ENCODE peak calls at places on chromosomes 16 and 17, in four cellular contexts. I is body of pancreas, P is sigmoid colon, L is transverse colon. K is an unnamed sample.

GRCh38 chr17:15651001-15651582 is 31.6 kb upstream of the FBXW10B start:
- DNase-seq in I (no peak), P (peak; percentile 69), L (peak; percentile 17), K (no peak)

GRCh38 chr17:35460354-35460851 is 11.8 kb upstream of the SLFN13 start:
- DNase-seq in I (peak; percentile 87), P (no peak), L (peak; percentile 87), K (peak; percentile 48)

GRCh38 chr17:34578656-34579016 is 746 bp upstream of the TMEM132E start:
- DNase-seq in I (no peak), P (no peak), L (no peak), K (no peak)

GRCh38 chr16:10078541-10078949 is 103.7 kb downstream of the GRIN2A start:
- DNase-seq in I (peak; percentile 7), P (no peak), L (no peak), K (no peak)

GRCh38 chr17:8757189-8757588 is 1.2 kb downstream of the SPDYE4 start:
- DNase-seq in I (no peak), P (no peak), L (no peak), K (no peak)

GRCh38 chr16:80092686-80093085 is 448.1 kb upstream of the DYNLRB2 start:
- DNase-seq in I (no peak), P (no peak), L (no peak), K (no peak)

GRCh38 chr17:65123757-65124675 is 13.2 kb upstream of the RGS9 start:
- DNase-seq in I (no peak), P (no peak), L (peak; percentile 27), K (no peak)

GRCh38 chr17:50903604-50904521 is 37.7 kb upstream of the TOB1 start:
- DNase-seq in I (no peak), P (no peak), L (no peak), K (no peak)

GRCh38 chr17:12089809-12090384 is 69.2 kb downstream of the MAP2K4 start:
- DNase-seq in I (no peak), P (no peak), L (no peak), K (no peak)

DNA sequence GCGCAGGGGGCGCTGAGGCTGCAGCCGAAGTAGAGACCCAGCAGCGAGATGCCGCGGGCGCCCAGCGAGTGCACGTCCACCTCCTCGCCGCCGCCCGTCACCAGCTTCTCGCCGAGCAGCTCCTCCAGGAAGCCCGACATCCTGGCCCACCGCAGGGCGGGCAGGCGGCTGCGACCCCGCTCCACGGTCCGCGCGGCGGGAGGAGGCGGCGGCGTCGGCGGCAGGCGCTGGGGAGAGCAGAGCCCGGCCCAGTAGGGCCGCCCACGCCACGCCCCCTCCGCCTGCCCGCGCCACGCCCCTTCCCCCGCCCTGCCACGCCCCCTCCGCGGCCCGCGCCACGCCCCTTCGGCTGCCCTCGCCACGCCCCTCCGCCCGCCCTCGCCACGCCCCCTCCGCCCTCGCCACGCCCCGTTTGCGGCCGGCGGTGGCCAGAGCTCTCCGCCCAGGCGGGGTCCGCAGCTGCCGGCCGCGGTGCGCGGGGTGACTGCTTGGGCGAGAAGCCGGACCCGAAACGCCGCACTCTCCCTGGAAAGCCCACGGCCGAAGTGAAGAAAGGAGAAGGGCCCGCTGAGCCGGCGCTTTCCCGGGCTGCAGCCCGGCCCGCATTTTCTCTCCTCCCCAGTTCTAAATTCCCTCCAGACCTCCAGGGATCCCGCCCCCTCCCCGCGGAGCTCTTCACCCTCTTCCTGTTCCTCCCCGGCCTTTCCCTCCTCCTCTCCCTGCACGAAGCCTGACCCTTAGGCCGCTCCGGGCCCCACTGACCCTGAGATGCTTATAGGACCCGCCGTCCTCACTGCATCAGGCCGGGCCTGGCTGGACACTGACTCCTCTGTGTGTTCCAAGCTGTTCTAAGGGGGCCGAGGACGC is at the start of gene NXN:
- DNase-seq in I (peak; percentile 90), P (peak; percentile 94), L (peak; percentile 92), K (peak; percentile 94)
- TF ChIP-seq POLR2A in I (peak; percentile 63), P (peak; percentile 50), L (peak; percentile 27), K (peak; percentile 58)

GRCh38 chr17:74807376-74807775 is 31.2 kb upstream of the NAT9 start:
- DNase-seq in I (no peak), P (no peak), L (no peak), K (no peak)

GRCh38 chr17:74804683-74805082 is 28.5 kb upstream of the NAT9 start:
- DNase-seq in I (no peak), P (no peak), L (no peak), K (no peak)

GRCh38 chr17:74806334-74806733 is 30.2 kb upstream of the NAT9 start:
- DNase-seq in I (no peak), P (no peak), L (no peak), K (no peak)

GRCh38 chr17:74803971-74804370 is 27.8 kb upstream of the NAT9 start:
- DNase-seq in I (no peak), P (no peak), L (no peak), K (no peak)

DNA sequence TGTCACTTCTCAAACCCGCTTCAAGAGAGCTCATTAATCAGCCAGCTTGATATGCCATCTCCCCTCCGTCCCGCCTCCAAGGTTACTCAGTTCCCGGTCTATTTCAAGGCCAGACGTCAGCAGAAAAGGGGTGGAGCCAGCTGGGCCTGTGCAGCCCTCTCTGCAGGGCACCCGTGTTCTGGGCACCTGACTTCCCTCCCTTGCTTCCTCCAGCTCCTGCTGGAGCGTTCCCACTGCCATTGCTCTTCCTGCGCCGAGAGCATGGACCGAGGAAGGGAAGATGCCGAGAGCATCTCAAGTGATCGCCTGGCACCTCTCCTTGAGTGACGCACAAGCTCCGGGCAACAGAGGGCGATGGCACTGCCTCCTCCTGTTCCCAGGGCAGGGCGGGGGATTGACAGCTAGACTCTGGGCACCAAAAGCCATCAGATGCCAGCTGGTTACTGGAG is 29.4 kb upstream of the NAT9 start:
- DNase-seq in I (no peak), P (no peak), L (no peak), K (no peak)
- TF ChIP-seq POLR2A in I (no peak), P (no peak), L (no peak), K (no peak)

GRCh38 chr17:3889613-3890012 is 3.2 kb downstream of the CAMKK1 start:
- DNase-seq in I (no peak), P (no peak), L (no peak), K (no peak)

GRCh38 chr17:3888343-3889171 is 4.3 kb downstream of the CAMKK1 start:
- DNase-seq in I (peak; percentile 62), P (peak; percentile 97), L (peak; percentile 85), K (no peak)

GRCh38 chr17:3886776-3887175 is 6.1 kb downstream of the CAMKK1 start:
- DNase-seq in I (no peak), P (no peak), L (no peak), K (no peak)

GRCh38 chr17:3887394-3887793 is 5.5 kb downstream of the CAMKK1 start:
- DNase-seq in I (no peak), P (no peak), L (no peak), K (no peak)

DNA sequence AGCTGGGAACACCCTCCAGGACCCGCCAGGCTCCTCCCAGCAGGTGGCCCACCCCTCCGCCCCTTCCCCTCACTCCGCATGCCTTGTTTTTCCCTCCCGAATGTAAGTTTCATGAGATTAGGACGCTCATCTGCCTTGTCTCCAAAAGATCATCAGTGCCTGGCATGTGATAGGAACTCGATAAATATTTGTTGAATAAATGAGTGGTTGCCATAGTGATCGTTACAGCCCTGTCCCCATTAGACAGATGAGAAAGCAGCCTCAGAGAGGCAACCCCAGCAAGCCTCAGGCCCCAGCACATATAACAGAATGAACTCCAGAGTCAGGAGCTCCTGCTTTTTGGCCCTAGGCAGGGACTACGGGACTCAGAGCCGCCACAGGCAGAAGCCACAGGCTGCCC is 5.0 kb downstream of the CAMKK1 start:
- DNase-seq in I (no peak), P (no peak), L (no peak), K (no peak)
- TF ChIP-seq POLR2A in I (no peak), P (no peak), L (no peak), K (no peak)

GRCh38 chr16:57892041-57892440 is 78.9 kb downstream of the CNGB1 start:
- DNase-seq in I (no peak), P (no peak), L (no peak), K (no peak)

GRCh38 chr16:57893559-57894389 is 77.2 kb downstream of the CNGB1 start:
- DNase-seq in I (peak; percentile 25), P (no peak), L (no peak), K (peak; percentile 67)

GRCh38 chr16:57893217-57893558 is 77.7 kb downstream of the CNGB1 start:
- DNase-seq in I (peak; percentile 21), P (no peak), L (no peak), K (no peak)

GRCh38 chr16:57892447-57893096 is 78.4 kb downstream of the CNGB1 start:
- DNase-seq in I (no peak), P (no peak), L (peak; percentile 35), K (no peak)

DNA sequence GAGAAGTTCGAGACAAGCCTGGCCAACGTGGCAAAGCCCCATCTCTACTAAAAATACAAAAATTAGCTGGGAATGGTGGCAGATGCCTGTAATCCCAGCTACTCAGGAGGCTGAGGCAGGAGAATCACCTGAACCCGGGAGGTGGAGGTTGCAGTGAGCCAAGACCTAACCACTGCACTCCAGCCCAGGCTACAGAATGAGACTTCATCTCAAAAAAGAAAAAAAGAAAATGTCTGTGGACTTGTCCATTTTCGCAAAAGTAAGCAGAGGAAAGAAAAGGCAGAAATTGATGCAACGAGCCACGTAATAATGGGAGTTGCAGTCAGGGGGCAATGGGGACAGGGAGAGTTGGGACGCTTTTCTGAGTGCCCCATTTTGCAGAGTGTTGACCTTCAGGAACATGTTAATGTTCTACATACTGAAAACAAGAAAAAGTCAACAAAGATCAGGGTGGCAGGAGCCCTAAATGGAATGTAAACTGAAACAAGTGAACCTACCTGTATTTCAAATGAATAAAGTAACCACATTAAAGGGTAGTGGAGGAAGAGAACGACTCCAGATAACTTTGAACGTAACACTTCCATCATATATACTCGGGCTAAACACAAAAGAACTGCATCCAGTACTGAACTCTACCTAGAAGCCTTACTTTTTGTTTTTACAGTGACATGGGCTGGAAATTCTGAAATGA is 76.4 kb downstream of the CNGB1 start:
- DNase-seq in I (peak; percentile 21), P (no peak), L (no peak), K (peak; percentile 60)
- TF ChIP-seq POLR2A in I (no peak), P (no peak), L (no peak), K (peak; percentile 45)

GRCh38 chr16:67234180-67234597 is 7.3 kb downstream of the TMEM208 start:
- DNase-seq in I (no peak), P (no peak), L (no peak), K (no peak)
- TF ChIP-seq POLR2A in I (no peak), P (no peak), L (no peak), K (no peak)

DNA sequence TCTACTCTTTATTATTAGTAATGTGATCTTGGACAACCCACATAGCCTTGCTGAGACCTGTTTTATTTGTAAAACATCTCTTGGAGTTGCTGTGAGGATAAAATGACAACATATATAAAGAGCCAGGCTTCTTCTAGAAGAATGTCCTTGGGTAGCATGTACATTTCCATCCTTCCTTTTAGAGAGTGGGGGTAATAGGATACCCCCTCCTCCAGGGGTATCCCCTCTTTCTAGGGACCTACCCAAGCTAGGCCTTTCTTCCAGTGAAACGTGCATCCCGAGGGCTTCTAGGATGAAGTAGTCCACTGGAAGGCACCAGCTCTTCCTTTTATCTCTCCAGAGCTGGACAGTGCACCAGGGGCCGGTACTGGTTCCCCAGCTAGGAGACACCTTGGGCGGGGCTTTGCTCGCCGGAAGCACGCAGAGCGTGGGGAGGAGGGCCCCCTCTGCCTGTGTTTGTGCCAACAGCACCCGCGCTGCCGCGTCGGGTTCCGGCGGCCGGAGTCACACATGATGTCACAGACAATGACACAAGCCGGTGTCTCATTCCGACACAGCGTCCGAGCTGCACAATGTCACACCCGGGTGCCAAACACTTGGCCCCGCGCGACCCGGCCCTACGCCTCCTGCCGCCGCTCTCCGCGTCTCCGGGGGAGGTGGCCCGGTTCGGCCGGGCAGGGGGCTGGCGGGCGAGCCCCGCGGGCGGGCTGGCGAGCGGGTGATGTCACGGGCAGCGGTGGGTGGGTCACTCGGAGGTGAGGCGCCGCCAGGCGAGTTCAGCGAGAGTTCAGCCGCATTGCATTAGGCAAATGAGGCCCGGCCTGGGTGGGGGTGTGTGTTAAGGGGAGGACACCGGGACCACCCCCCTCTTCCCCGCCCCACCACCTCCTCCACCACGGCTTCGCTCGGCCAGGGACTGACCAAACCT is 23.4 kb downstream of the GJD3 start:
- DNase-seq in I (peak; percentile 86), P (peak; percentile 97), L (peak; percentile 94), K (peak; percentile 97)
- TF ChIP-seq POLR2A in I (peak; percentile 62), P (peak; percentile 49), L (no peak), K (peak; percentile 78)

GRCh38 chr17:2592974-2593845 is at the start of gene PAFAH1B1:
- DNase-seq in I (peak; percentile 94), P (peak; percentile 94), L (peak; percentile 93), K (peak; percentile 93)
- TF ChIP-seq POLR2A in I (peak; percentile 86), P (peak; percentile 31), L (peak; percentile 79), K (peak; percentile 86)

K was measured in right lobe of liver.